ENCODE peak calls at places on chromosomes 4 and X, in eight cellular contexts. S is colonic mucosa, X is tibial nerve, C is heart right ventricle, J is stomach, D is neuronal stem cell, Z is GM23248, F is aorta. P is an unnamed sample.

GRCh38 chr4:108072300-108072699 is 82.6 kb downstream of the HADH start:
- DNase-seq in S (peak; percentile 49), X (no peak), C (no peak), J (no peak), D (no peak), Z (no peak), F (no peak), P (no peak)

GRCh38 chrX:675279-675886 is 44.8 kb downstream of the SHOX start:
- DNase-seq in S (no peak), X (no peak), C (no peak), J (no peak), D (no peak), Z (no peak), F (no peak), P (no peak)

GRCh38 chrX:1139101-1139500 is 73.3 kb downstream of the CRLF2 start:
- DNase-seq in S (no peak), X (no peak), C (no peak), J (no peak), D (no peak), Z (no peak), F (no peak), P (no peak)

GRCh38 chr4:172232966-172233365 is 419.8 kb downstream of the GALNTL6 start:
- DNase-seq in S (no peak), X (no peak), C (no peak), J (no peak), D (peak; percentile 6), Z (no peak), F (no peak), P (no peak)

GRCh38 chrX:153469811-153470410 is 465 bp downstream of the HAUS7 start:
- DNase-seq in S (no peak), X (no peak), C (no peak), J (no peak), D (no peak), Z (peak; percentile 66), F (no peak), P (no peak)

GRCh38 chr4:68864438-68865177 is 48.8 kb downstream of the UGT2B10 start:
- DNase-seq in S (peak; percentile 80), X (no peak), C (no peak), J (peak; percentile 63), D (no peak), Z (no peak), F (no peak), P (no peak)

GRCh38 chr4:128483041-128483440 is 195.4 kb upstream of the PGRMC2 start:
- DNase-seq in S (no peak), X (no peak), C (no peak), J (no peak), D (no peak), Z (no peak), F (no peak), P (no peak)

GRCh38 chrX:47358387-47359065 is 11.9 kb upstream of the ZNF157 start:
- DNase-seq in S (no peak), X (no peak), C (no peak), J (no peak), D (no peak), Z (no peak), F (no peak), P (no peak)

GRCh38 chrX:105150036-105150435 is 70.5 kb downstream of the TEX13A start:
- DNase-seq in S (no peak), X (no peak), C (no peak), J (no peak), D (no peak), Z (no peak), F (no peak), P (no peak)

GRCh38 chr4:52915131-52915645 is 53.1 kb downstream of the RASL11B start:
- DNase-seq in S (no peak), X (no peak), C (no peak), J (no peak), D (no peak), Z (peak; percentile 57), F (no peak), P (no peak)

GRCh38 chr4:78227411-78228057 is 170.4 kb downstream of the FRAS1 start:
- DNase-seq in S (no peak), X (no peak), C (no peak), J (no peak), D (no peak), Z (no peak), F (no peak), P (no peak)

GRCh38 chrX:85359051-85359450 is 20.4 kb downstream of the POF1B start:
- DNase-seq in S (peak; percentile 40), X (no peak), C (no peak), J (no peak), D (no peak), Z (no peak), F (no peak), P (no peak)

GRCh38 chrX:42748067-42748850 is 29.7 kb downstream of the PPP1R2C start:
- DNase-seq in S (no peak), X (no peak), C (no peak), J (no peak), D (no peak), Z (no peak), F (no peak), P (no peak)

GRCh38 chrX:21745756-21746155 is 12.2 kb downstream of the SMPX start:
- DNase-seq in S (peak; percentile 47), X (peak; percentile 55), C (no peak), J (peak; percentile 36), D (no peak), Z (peak; percentile 49), F (peak; percentile 51), P (no peak)

GRCh38 chr4:2837110-2837903 is 6.3 kb upstream of the ADD1 start:
- DNase-seq in S (no peak), X (no peak), C (peak; percentile 15), J (peak; percentile 22), D (no peak), Z (no peak), F (peak; percentile 59), P (peak; percentile 72)

GRCh38 chrX:115233497-115234219 is at the start of gene LRCH2:
- DNase-seq in S (peak; percentile 24), X (peak; percentile 9), C (peak; percentile 18), J (no peak), D (peak; percentile 49), Z (peak; percentile 52), F (peak; percentile 51), P (peak; percentile 76)

GRCh38 chrX:85052636-85053343 is 49.1 kb downstream of the APOOL start:
- DNase-seq in S (no peak), X (no peak), C (no peak), J (no peak), D (no peak), Z (peak; percentile 79), F (no peak), P (no peak)

GRCh38 chr4:68175562-68176155 is 46.0 kb upstream of the TMPRSS11F start:
- DNase-seq in S (peak; percentile 34), X (peak; percentile 72), C (no peak), J (no peak), D (peak; percentile 62), Z (peak; percentile 71), F (no peak), P (no peak)

GRCh38 chr4:168183717-168184571 is 91.6 kb downstream of the ANXA10 start:
- DNase-seq in S (no peak), X (no peak), C (no peak), J (no peak), D (peak; percentile 17), Z (peak; percentile 61), F (no peak), P (no peak)

GRCh38 chr4:176425035-176425434 is 105.3 kb downstream of the SPCS3 start:
- DNase-seq in S (no peak), X (no peak), C (no peak), J (no peak), D (no peak), Z (peak; percentile 56), F (no peak), P (no peak)

GRCh38 chrX:22134681-22135080 is 102.6 kb downstream of the PHEX start:
- DNase-seq in S (no peak), X (no peak), C (no peak), J (no peak), D (no peak), Z (peak; percentile 82), F (no peak), P (no peak)

GRCh38 chrX:48781705-48782104 is 4.7 kb upstream of the GATA1 start:
- DNase-seq in S (no peak), X (no peak), C (no peak), J (no peak), D (no peak), Z (no peak), F (no peak), P (no peak)

DNA sequence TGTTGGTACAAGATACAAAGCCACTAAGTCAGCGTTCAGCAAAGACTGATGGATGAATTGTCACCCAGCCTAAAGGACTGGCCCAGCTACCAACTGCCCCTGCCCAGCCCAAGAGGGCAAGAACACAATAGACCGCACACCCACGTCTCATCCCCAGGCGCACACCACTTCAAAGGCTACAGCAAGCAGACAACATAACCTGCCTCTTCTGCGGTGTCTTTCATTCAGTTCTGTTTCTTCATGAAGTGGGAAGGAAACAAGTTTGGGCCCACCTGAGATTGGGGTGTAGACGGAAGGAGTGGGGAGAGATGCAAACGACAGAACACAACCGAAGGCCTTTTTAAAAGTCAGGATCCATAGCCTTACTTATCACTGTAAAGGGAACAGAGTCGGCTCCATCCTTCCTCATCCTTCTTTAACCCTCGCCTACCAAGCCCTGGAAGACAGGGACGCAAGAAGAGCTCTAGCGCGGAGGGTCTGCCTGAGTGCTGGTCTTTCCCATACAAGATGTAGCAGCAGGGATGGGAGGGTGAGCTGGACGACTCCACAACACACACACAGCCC is 691 bp downstream of the SCARB2 start:
- DNase-seq in S (peak; percentile 55), X (no peak), C (no peak), J (no peak), D (no peak), Z (peak; percentile 61), F (no peak), P (no peak)
- H3K4me1 ChIP-seq in S (peaks cover 24% of the 10 kb centered on the region), X (no peaks in the 10 kb centered on the region), C (peaks cover 45% of the 10 kb centered on the region), J (peaks cover 60% of the 10 kb centered on the region), D (peaks cover 11% of the 10 kb centered on the region), Z (peaks cover 46% of the 10 kb centered on the region), F (peaks cover 7% of the 10 kb centered on the region), P (peaks cover 48% of the 10 kb centered on the region)

GRCh38 chr4:140237616-140238352 is 83.8 kb upstream of the MAML3 start:
- DNase-seq in S (peak; percentile 80), X (peak; percentile 70), C (peak; percentile 76), J (peak; percentile 70), D (peak; percentile 84), Z (peak; percentile 95), F (peak; percentile 89), P (peak; percentile 91)
- H3K4me1 ChIP-seq in S (peaks cover 24% of the 10 kb centered on the region), X (no peaks in the 10 kb centered on the region), C (peaks cover 26% of the 10 kb centered on the region), J (peaks cover 29% of the 10 kb centered on the region), D (peaks cover 28% of the 10 kb centered on the region), Z (peaks cover 31% of the 10 kb centered on the region), F (no peaks in the 10 kb centered on the region), P (peaks cover 6% of the 10 kb centered on the region)

GRCh38 chr4:115770046-115770543 is 656.7 kb upstream of the NDST4 start:
- DNase-seq in S (no peak), X (no peak), C (no peak), J (no peak), D (no peak), Z (no peak), F (no peak), P (no peak)
- H3K4me1 ChIP-seq in S (no peaks in the 10 kb centered on the region), X (no peaks in the 10 kb centered on the region), C (no peaks in the 10 kb centered on the region), J (no peaks in the 10 kb centered on the region), D (no peaks in the 10 kb centered on the region), Z (no peaks in the 10 kb centered on the region), F (no peaks in the 10 kb centered on the region), P (no peaks in the 10 kb centered on the region)

DNA sequence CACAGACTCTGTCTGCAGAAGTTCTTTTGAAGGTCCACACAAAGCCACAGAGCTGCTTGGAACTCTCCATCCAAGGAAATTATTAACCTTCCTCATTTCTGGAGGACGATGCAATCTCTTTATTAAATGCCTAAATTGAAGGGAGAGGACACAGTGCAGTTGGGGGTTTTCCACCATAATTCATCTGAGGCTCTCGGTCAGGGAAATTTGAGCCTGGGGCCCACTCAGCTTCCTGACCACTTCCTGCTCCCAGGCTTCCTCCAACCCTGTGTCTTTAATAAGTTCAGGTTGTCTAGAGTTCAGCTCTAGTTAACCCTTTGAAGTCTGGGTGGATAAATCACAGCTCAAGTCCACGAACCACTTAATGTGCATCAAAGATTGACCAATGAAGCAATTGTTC is 58.5 kb downstream of the PRPS1 start:
- DNase-seq in S (no peak), X (no peak), C (no peak), J (no peak), D (no peak), Z (no peak), F (no peak), P (no peak)
- H3K4me1 ChIP-seq in S (no peaks in the 10 kb centered on the region), X (no peaks in the 10 kb centered on the region), C (peaks cover 15% of the 10 kb centered on the region), J (peaks cover 21% of the 10 kb centered on the region), D (no peaks in the 10 kb centered on the region), Z (no peaks in the 10 kb centered on the region), F (no peaks in the 10 kb centered on the region), P (peaks cover 32% of the 10 kb centered on the region)